ENCODE peak calls at places on chromosome 17, in six cellular contexts. One of them, this sample, is unnamed.

GRCh38 chr17:20225162-20226115 is 216.3 kb downstream of the SPECC1 start:
- DNase-seq in CD8-positive, alpha-beta memory T cell: no peak
- DNase-seq in right lobe of liver: no peak
- DNase-seq in NB4: no peak
- DNase-seq in anterior cingulate cortex: no peak
- DNase-seq in D341Med: no peak
- DNase-seq in this sample: no peak

GRCh38 chr17:63120406-63120805 is 154.4 kb downstream of the TANC2 start:
- DNase-seq in NB4: no peak
- DNase-seq in CD8-positive, alpha-beta memory T cell: no peak
- DNase-seq in D341Med: no peak
- DNase-seq in right lobe of liver: no peak
- DNase-seq in anterior cingulate cortex: no peak
- DNase-seq in this sample: no peak

GRCh38 chr17:61260061-61260797 is 139.4 kb upstream of the TBX2 start:
- DNase-seq in anterior cingulate cortex: no peak
- DNase-seq in NB4: no peak
- DNase-seq in D341Med: no peak
- DNase-seq in CD8-positive, alpha-beta memory T cell: no peak
- DNase-seq in right lobe of liver: no peak
- DNase-seq in this sample: no peak

GRCh38 chr17:50657627-50658026 is 22.9 kb downstream of the ABCC3 start:
- DNase-seq in D341Med: no peak
- DNase-seq in NB4: no peak
- DNase-seq in anterior cingulate cortex: no peak
- DNase-seq in right lobe of liver: no peak
- DNase-seq in CD8-positive, alpha-beta memory T cell: no peak
- DNase-seq in this sample: no peak

GRCh38 chr17:41444186-41444585 is 3.4 kb upstream of the KRT38 start:
- DNase-seq in right lobe of liver: no peak
- DNase-seq in NB4: no peak
- DNase-seq in D341Med: no peak
- DNase-seq in CD8-positive, alpha-beta memory T cell: no peak
- DNase-seq in anterior cingulate cortex: no peak
- DNase-seq in this sample: no peak

GRCh38 chr17:38798614-38799500 is 499 bp downstream of the PIP4K2B start:
- DNase-seq in NB4: peak
- DNase-seq in D341Med: peak
- DNase-seq in right lobe of liver: peak
- DNase-seq in CD8-positive, alpha-beta memory T cell: peak
- DNase-seq in anterior cingulate cortex: no peak
- DNase-seq in this sample: no peak

GRCh38 chr17:39178516-39178915 is 12.6 kb upstream of the ARL5C start:
- DNase-seq in right lobe of liver: no peak
- DNase-seq in CD8-positive, alpha-beta memory T cell: no peak
- DNase-seq in D341Med: no peak
- DNase-seq in anterior cingulate cortex: no peak
- DNase-seq in NB4: peak
- DNase-seq in this sample: no peak

GRCh38 chr17:58556833-58557250 is 42.4 kb upstream of the MTMR4 start:
- DNase-seq in right lobe of liver: no peak
- DNase-seq in CD8-positive, alpha-beta memory T cell: no peak
- DNase-seq in anterior cingulate cortex: no peak
- DNase-seq in NB4: peak
- DNase-seq in D341Med: no peak
- DNase-seq in this sample: no peak

GRCh38 chr17:51439395-51440229 is 179.3 kb downstream of the UTP18 start:
- DNase-seq in anterior cingulate cortex: no peak
- DNase-seq in CD8-positive, alpha-beta memory T cell: no peak
- DNase-seq in right lobe of liver: no peak
- DNase-seq in D341Med: no peak
- DNase-seq in NB4: peak
- DNase-seq in this sample: no peak

GRCh38 chr17:17027442-17028058 is 14.7 kb upstream of the MPRIP start:
- DNase-seq in CD8-positive, alpha-beta memory T cell: no peak
- DNase-seq in NB4: no peak
- DNase-seq in right lobe of liver: no peak
- DNase-seq in anterior cingulate cortex: no peak
- DNase-seq in D341Med: no peak
- DNase-seq in this sample: no peak

GRCh38 chr17:48530208-48530886 is 464 bp downstream of the HOXB1 start:
- DNase-seq in anterior cingulate cortex: no peak
- DNase-seq in right lobe of liver: no peak
- DNase-seq in CD8-positive, alpha-beta memory T cell: no peak
- DNase-seq in NB4: no peak
- DNase-seq in D341Med: no peak
- DNase-seq in this sample: no peak

GRCh38 chr17:80546267-80546666 is 1.6 kb downstream of the RPTOR start:
- DNase-seq in D341Med: no peak
- DNase-seq in NB4: peak
- DNase-seq in CD8-positive, alpha-beta memory T cell: no peak
- DNase-seq in right lobe of liver: no peak
- DNase-seq in anterior cingulate cortex: no peak
- DNase-seq in this sample: no peak

GRCh38 chr17:27457731-27458523 is 1.7 kb downstream of the KSR1 start:
- DNase-seq in NB4: peak
- DNase-seq in CD8-positive, alpha-beta memory T cell: no peak
- DNase-seq in D341Med: peak
- DNase-seq in anterior cingulate cortex: no peak
- DNase-seq in right lobe of liver: no peak
- DNase-seq in this sample: no peak

GRCh38 chr17:42554250-42555121 is 1.8 kb downstream of the HSD17B1 start:
- DNase-seq in D341Med: peak
- DNase-seq in CD8-positive, alpha-beta memory T cell: peak
- DNase-seq in anterior cingulate cortex: peak
- DNase-seq in NB4: peak
- DNase-seq in right lobe of liver: peak
- DNase-seq in this sample: no peak

GRCh38 chr17:49707246-49707607 is 537 bp downstream of the SLC35B1 start:
- DNase-seq in anterior cingulate cortex: no peak
- DNase-seq in D341Med: no peak
- DNase-seq in right lobe of liver: no peak
- DNase-seq in CD8-positive, alpha-beta memory T cell: peak
- DNase-seq in NB4: peak
- DNase-seq in this sample: no peak

GRCh38 chr17:49729074-49729473 is 21.3 kb upstream of the SLC35B1 start:
- DNase-seq in right lobe of liver: no peak
- DNase-seq in D341Med: no peak
- DNase-seq in anterior cingulate cortex: no peak
- DNase-seq in NB4: no peak
- DNase-seq in CD8-positive, alpha-beta memory T cell: no peak
- DNase-seq in this sample: no peak

GRCh38 chr17:1021147-1021546 is 24.2 kb downstream of the TIMM22 start:
- DNase-seq in anterior cingulate cortex: no peak
- DNase-seq in CD8-positive, alpha-beta memory T cell: no peak
- DNase-seq in NB4: no peak
- DNase-seq in D341Med: no peak
- DNase-seq in right lobe of liver: no peak
- DNase-seq in this sample: no peak

GRCh38 chr17:2049333-2050245 is 5.3 kb upstream of the HIC1 start:
- DNase-seq in NB4: peak
- DNase-seq in anterior cingulate cortex: peak
- DNase-seq in CD8-positive, alpha-beta memory T cell: peak
- DNase-seq in right lobe of liver: peak
- DNase-seq in D341Med: peak
- DNase-seq in this sample: peak

GRCh38 chr17:12402963-12403622 is 262.6 kb upstream of the MYOCD start:
- DNase-seq in right lobe of liver: no peak
- DNase-seq in D341Med: no peak
- DNase-seq in CD8-positive, alpha-beta memory T cell: no peak
- DNase-seq in NB4: no peak
- DNase-seq in anterior cingulate cortex: no peak
- DNase-seq in this sample: no peak

GRCh38 chr17:35372846-35373531 is 432 bp downstream of the SLFN11 start:
- DNase-seq in CD8-positive, alpha-beta memory T cell: peak
- DNase-seq in NB4: peak
- DNase-seq in D341Med: peak
- DNase-seq in right lobe of liver: peak
- DNase-seq in anterior cingulate cortex: no peak
- DNase-seq in this sample: no peak

GRCh38 chr17:10172241-10172741 is 26.1 kb downstream of the GAS7 start:
- DNase-seq in anterior cingulate cortex: no peak
- DNase-seq in CD8-positive, alpha-beta memory T cell: no peak
- DNase-seq in right lobe of liver: no peak
- DNase-seq in NB4: peak
- DNase-seq in D341Med: no peak
- DNase-seq in this sample: no peak

GRCh38 chr17:66970140-66970539 is 5.6 kb downstream of the CACNG4 start:
- DNase-seq in NB4: no peak
- DNase-seq in CD8-positive, alpha-beta memory T cell: no peak
- DNase-seq in anterior cingulate cortex: no peak
- DNase-seq in D341Med: no peak
- DNase-seq in right lobe of liver: no peak
- DNase-seq in this sample: no peak

This sample was measured in omental fat pad.